ENCODE peak calls at places on chromosomes 7 and 10, in five cellular contexts. R, S, T, M and E are unnamed samples. For H3K36me3, the result is how much of the 10 kb centered on the place peaks cover.

GRCh38 chr10:60388709-60389241 is 900 bp downstream of the ANK3 start:
- DNase-seq in R (no peak), S (no peak), T (no peak), M (no peak), E (no peak)

GRCh38 chr10:3893102-3893473 is 108.1 kb upstream of the KLF6 start:
- DNase-seq in R (no peak), S (no peak), T (no peak), M (no peak), E (no peak)

GRCh38 chr10:104581884-104582603 is 59.0 kb upstream of the SORCS3 start:
- DNase-seq in R (no peak), S (no peak), T (no peak), M (no peak), E (no peak)

GRCh38 chr7:158991824-158992621 is 135.7 kb downstream of the DYNC2I1 start:
- DNase-seq in R (no peak), S (no peak), T (no peak), M (peak), E (no peak)

GRCh38 chr10:130029209-130029608 is 65.1 kb upstream of the EBF3 start:
- DNase-seq in R (no peak), S (no peak), T (no peak), M (no peak), E (no peak)

GRCh38 chr10:121077331-121077730 is 226.2 kb downstream of the WDR11 start:
- DNase-seq in R (no peak), S (peak), T (peak), M (no peak), E (no peak)

GRCh38 chr7:39400836-39401235 is 165.4 kb upstream of the YAE1 start:
- DNase-seq in R (no peak), S (no peak), T (no peak), M (no peak), E (no peak)

GRCh38 chr10:96586419-96587254 is at the start of gene TM9SF3:
- DNase-seq in R (peak), S (peak), T (peak), M (peak), E (peak)

GRCh38 chr7:123729217-123729578 is 19.6 kb downstream of the WASL start:
- DNase-seq in R (no peak), S (no peak), T (no peak), M (no peak), E (no peak)

GRCh38 chr7:122013070-122013469 is 131.0 kb downstream of the AASS start:
- DNase-seq in R (no peak), S (no peak), T (no peak), M (no peak), E (no peak)

GRCh38 chr7:32256376-32256775 is 186.2 kb upstream of the PDE1C start:
- DNase-seq in R (no peak), S (no peak), T (no peak), M (no peak), E (no peak)

GRCh38 chr10:70666960-70667798 is 5.1 kb upstream of the ADAMTS14 start:
- DNase-seq in R (no peak), S (no peak), T (no peak), M (no peak), E (no peak)

GRCh38 chr7:129831424-129832058 is 121.2 kb downstream of the UBE2H start:
- DNase-seq in R (no peak), S (peak), T (peak), M (no peak), E (no peak)

GRCh38 chr7:38105874-38106483 is 72.1 kb upstream of the STARD3NL start:
- DNase-seq in R (no peak), S (no peak), T (peak), M (no peak), E (peak)

GRCh38 chr10:15824498-15824897 is 35.8 kb downstream of the MINDY3 start:
- DNase-seq in R (no peak), S (no peak), T (peak), M (no peak), E (no peak)

DNA sequence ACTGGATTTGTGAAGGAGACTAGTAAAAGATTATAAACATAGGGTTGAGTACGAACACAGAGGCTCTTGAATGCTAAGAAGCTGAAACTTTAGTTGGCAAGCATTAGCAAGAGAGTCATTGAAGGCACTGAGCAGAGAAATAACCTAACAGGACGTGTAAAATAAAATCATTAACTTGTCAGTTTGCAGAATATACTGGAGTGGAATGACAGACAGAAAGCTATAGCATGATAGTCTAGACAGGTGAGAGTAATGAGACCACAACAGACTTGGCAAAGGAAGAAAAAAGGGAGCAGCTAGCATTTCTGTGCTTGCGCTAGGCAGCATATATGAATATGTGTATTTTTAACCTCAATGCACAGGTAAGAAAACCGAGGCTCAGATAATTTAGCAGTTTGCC is 30.8 kb downstream of the MINDY3 start:
- DNase-seq in R (no peak), S (no peak), T (no peak), M (no peak), E (no peak)
- H3K36me3 ChIP-seq in R (under half), S (under half), T (half or more), M (under half), E (under half)

DNA sequence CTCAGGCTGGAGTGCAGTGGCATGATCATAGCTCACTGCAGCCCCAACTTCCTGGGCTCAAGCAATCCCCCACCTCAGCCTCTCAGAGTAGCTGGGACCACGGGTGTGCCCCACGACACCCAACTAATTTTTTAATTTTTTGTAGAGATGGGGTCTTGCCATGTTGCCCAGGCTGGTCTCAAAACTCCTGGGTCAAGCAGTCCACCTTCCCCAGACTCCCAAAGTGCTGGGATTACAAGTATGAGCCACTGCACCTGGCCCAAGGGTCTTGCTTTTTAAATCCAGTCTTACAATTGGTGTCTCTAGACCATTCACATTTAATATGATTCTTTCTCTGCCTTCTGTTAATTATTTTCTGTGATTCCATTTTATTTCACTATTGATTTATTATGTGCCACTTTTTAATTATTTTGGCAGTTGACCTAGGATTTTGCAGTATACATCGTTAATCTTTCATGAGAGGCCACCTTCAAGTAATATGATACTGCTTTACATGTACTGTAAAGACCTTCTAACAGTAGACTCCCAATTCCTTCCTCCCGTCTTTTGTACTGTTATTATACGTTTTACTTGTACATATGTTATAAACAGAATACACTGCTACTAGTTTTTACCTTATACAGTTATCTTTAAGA is 18.7 kb downstream of the MMP21 start:
- DNase-seq in R (no peak), S (no peak), T (no peak), M (no peak), E (no peak)
- H3K36me3 ChIP-seq in R (half or more), S (half or more), T (half or more), M (under half), E (under half)

GRCh38 chr10:119049361-119049760 is 19.8 kb downstream of the NANOS1 start:
- DNase-seq in R (no peak), S (no peak), T (no peak), M (no peak), E (no peak)

GRCh38 chr10:119041332-119041731 is 11.8 kb downstream of the NANOS1 start:
- DNase-seq in R (no peak), S (no peak), T (no peak), M (no peak), E (no peak)

GRCh38 chr10:119049777-119050176 is 20.3 kb downstream of the NANOS1 start:
- DNase-seq in R (no peak), S (no peak), T (no peak), M (no peak), E (no peak)

GRCh38 chr10:119042169-119042568 is 12.7 kb downstream of the NANOS1 start:
- DNase-seq in R (no peak), S (no peak), T (no peak), M (no peak), E (no peak)

DNA sequence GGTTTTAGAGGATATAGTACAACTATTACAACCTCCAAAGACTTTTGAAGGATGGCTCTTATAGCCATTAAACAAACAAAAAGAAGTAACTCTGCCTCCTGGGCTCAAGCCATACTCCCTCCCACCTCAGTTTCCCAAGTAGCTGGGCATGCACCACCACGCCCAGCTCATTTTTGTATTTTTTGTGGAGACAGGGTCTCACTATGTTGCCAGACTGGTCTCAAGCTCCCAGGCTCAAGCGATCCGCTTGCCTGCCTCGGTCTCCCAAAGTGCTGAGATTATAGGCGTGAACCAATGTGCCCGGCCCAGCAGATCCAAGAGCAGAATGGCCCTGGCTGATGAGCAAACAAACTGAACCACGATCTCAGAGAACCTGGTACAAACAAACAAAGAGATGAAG is 16.0 kb downstream of the NANOS1 start:
- DNase-seq in R (no peak), S (no peak), T (no peak), M (no peak), E (no peak)
- H3K36me3 ChIP-seq in R (half or more), S (half or more), T (half or more), M (half or more), E (half or more)

GRCh38 chr7:154996101-154996500 is 6.8 kb downstream of the PAXIP1 start:
- DNase-seq in R (no peak), S (no peak), T (no peak), M (no peak), E (no peak)
- H3K36me3 ChIP-seq in R (under half), S (under half), T (half or more), M (under half), E (under half)

GRCh38 chr7:76000566-76000965 is 6.2 kb upstream of the TMEM120A start:
- DNase-seq in R (no peak), S (no peak), T (no peak), M (peak), E (no peak)
- H3K36me3 ChIP-seq in R (under half), S (under half), T (half or more), M (under half), E (under half)